ENCODE peak calls at places on chromosomes 3 and 15, in nine cellular contexts. U is OCI-LY7; R is GM12865; B is CD8-positive, alpha-beta T cell; I is mesendoderm; S is fibroblast of mammary gland; L is esophagus squamous epithelium; M is dorsolateral prefrontal cortex; D is GM23248. K is an unnamed sample.

GRCh38 chr3:129261850-129262249 is 12.4 kb downstream of the COPG1 start:
- DNase-seq in U (no peak), R (no peak), B (no peak), I (no peak), S (no peak), L (no peak), M (no peak), D (no peak), K (no peak)

GRCh38 chr3:69451594-69451993 is 65.7 kb upstream of the FRMD4B start:
- DNase-seq in U (no peak), R (no peak), B (no peak), I (no peak), S (no peak), L (no peak), M (no peak), D (peak), K (no peak)

GRCh38 chr3:70227437-70227836 is 85.0 kb downstream of the MDFIC2 start:
- DNase-seq in U (no peak), R (no peak), B (no peak), I (no peak), S (no peak), L (no peak), M (no peak), D (no peak), K (no peak)

GRCh38 chr3:97686258-97686657 is 78.3 kb upstream of the ARL6 start:
- DNase-seq in U (no peak), R (no peak), B (no peak), I (no peak), S (no peak), L (no peak), M (no peak), D (no peak), K (no peak)

GRCh38 chr3:149339931-149340309 is 6.5 kb upstream of the TM4SF18 start:
- DNase-seq in U (no peak), R (no peak), B (no peak), I (peak), S (peak), L (peak), M (no peak), D (peak), K (no peak)

GRCh38 chr3:44454258-44454657 is 23.2 kb downstream of the ZNF445 start:
- DNase-seq in U (no peak), R (no peak), B (no peak), I (no peak), S (no peak), L (no peak), M (no peak), D (no peak), K (no peak)

GRCh38 chr3:35483131-35483530 is 156.2 kb upstream of the ARPP21 start:
- DNase-seq in U (no peak), R (no peak), B (no peak), I (no peak), S (no peak), L (no peak), M (no peak), D (no peak), K (no peak)

GRCh38 chr3:36373661-36374060 is 6.6 kb upstream of the STAC start:
- DNase-seq in U (no peak), R (no peak), B (no peak), I (no peak), S (no peak), L (no peak), M (no peak), D (no peak), K (no peak)

GRCh38 chr15:81256916-81257315 is 60.2 kb downstream of the IL16 start:
- DNase-seq in U (no peak), R (no peak), B (no peak), I (peak), S (peak), L (no peak), M (no peak), D (peak), K (peak)

GRCh38 chr3:194367992-194368841 is 1.3 kb downstream of the LRRC15 start:
- DNase-seq in U (peak), R (no peak), B (no peak), I (no peak), S (peak), L (no peak), M (no peak), D (peak), K (no peak)

GRCh38 chr3:90069748-90070147 is 962.3 kb downstream of the EPHA3 start:
- DNase-seq in U (no peak), R (no peak), B (no peak), I (peak), S (no peak), L (no peak), M (no peak), D (no peak), K (no peak)

GRCh38 chr15:43518073-43518761 is 809 bp downstream of the MAP1A start:
- DNase-seq in U (peak), R (no peak), B (no peak), I (peak), S (no peak), L (no peak), M (peak), D (peak), K (peak)

GRCh38 chr3:142046320-142047020 is 102.9 kb downstream of the TFDP2 start:
- DNase-seq in U (no peak), R (no peak), B (no peak), I (peak), S (no peak), L (no peak), M (no peak), D (no peak), K (peak)

GRCh38 chr3:12656193-12656592 is 7.7 kb downstream of the RAF1 start:
- DNase-seq in U (no peak), R (no peak), B (no peak), I (no peak), S (no peak), L (no peak), M (no peak), D (no peak), K (no peak)

GRCh38 chr3:12656850-12657249 is 7.1 kb downstream of the RAF1 start:
- DNase-seq in U (no peak), R (no peak), B (no peak), I (no peak), S (no peak), L (no peak), M (no peak), D (no peak), K (no peak)

GRCh38 chr3:12660196-12660595 is 3.7 kb downstream of the RAF1 start:
- DNase-seq in U (no peak), R (no peak), B (no peak), I (no peak), S (no peak), L (no peak), M (no peak), D (no peak), K (no peak)

GRCh38 chr3:12659316-12660015 is 4.5 kb downstream of the RAF1 start:
- DNase-seq in U (no peak), R (no peak), B (no peak), I (no peak), S (no peak), L (no peak), M (no peak), D (peak), K (no peak)

DNA sequence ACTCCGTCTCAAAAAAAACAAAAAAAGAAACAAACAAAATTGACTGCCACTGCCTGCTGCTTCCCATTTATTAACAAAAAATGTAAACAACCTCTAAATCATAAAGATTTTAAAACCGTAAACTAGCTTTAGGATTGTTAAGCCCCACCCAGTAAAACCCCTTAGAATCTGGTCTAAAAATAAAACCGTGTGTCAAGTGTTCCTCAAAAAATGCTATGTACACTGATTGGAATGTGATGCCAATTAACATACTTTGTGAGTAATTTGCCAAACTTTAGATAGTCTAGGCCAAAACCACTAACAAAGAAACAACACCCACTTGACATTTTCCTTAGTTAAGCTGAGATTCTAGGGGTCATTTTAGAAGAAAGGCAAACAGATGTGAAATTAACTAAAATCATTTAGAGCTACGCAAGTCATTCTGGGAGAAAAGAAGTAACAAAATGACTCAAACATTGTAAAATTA is 5.3 kb downstream of the RAF1 start:
- DNase-seq in U (no peak), R (no peak), B (no peak), I (no peak), S (peak), L (no peak), M (no peak), D (peak), K (no peak)
- H3K4me3 ChIP-seq in U (no peak), R (no peak), B (no peak), I (no peak), S (no peak), L (no peak), M (no peak), D (peak), K (no peak)

DNA sequence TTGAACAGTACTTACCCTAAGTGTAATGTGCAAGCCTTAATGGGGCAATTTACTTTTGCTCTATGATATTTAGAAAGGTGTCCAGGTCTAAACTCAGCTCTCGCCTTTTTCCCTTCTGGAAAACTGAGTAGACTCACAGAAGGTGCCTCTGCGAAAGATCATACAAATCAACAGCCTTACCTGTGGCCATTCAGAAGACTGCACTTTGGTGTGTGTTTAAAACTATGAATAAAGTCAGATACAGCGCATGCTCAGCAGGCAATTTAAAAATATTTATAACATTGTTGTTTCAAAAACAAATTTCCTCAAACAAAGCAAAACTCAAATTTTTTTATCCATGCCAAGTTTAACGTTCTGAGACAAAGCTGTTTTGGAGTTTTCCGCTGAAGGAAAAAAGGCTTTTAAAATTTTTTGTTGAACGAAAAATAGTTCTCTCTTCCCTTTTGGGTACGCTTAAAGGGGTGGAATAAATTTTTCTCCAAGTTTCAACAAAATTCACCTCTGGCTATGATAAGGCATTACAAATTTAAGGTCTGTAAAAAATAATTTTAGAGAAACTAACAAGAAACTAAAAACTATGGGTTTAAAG is 156.3 kb downstream of the TIGIT start:
- DNase-seq in U (peak), R (peak), B (no peak), I (no peak), S (no peak), L (no peak), M (no peak), D (no peak), K (no peak)
- H3K4me3 ChIP-seq in U (peak), R (peak), B (no peak), I (no peak), S (no peak), L (no peak), M (peak), D (peak), K (no peak)

GRCh38 chr3:19945405-19946290 is 1.2 kb upstream of the RAB5A start:
- DNase-seq in U (no peak), R (peak), B (no peak), I (no peak), S (peak), L (no peak), M (no peak), D (peak), K (no peak)
- H3K4me3 ChIP-seq in U (peak), R (peak), B (peak), I (no peak), S (peak), L (peak), M (peak), D (peak), K (peak)

GRCh38 chr3:32283304-32283703 is 44.8 kb downstream of the CMTM8 start:
- DNase-seq in U (no peak), R (peak), B (no peak), I (no peak), S (no peak), L (no peak), M (no peak), D (no peak), K (no peak)

GRCh38 chr3:32284443-32284842 is 46.0 kb downstream of the CMTM8 start:
- DNase-seq in U (no peak), R (no peak), B (no peak), I (no peak), S (no peak), L (no peak), M (no peak), D (no peak), K (no peak)

GRCh38 chr3:32281570-32282106 is 43.2 kb downstream of the CMTM8 start:
- DNase-seq in U (no peak), R (no peak), B (no peak), I (no peak), S (no peak), L (no peak), M (no peak), D (no peak), K (no peak)

GRCh38 chr3:32280262-32280910 is 41.9 kb downstream of the CMTM8 start:
- DNase-seq in U (no peak), R (no peak), B (no peak), I (peak), S (no peak), L (no peak), M (no peak), D (no peak), K (no peak)

GRCh38 chr3:32282578-32282977 is 44.1 kb downstream of the CMTM8 start:
- DNase-seq in U (no peak), R (no peak), B (no peak), I (no peak), S (no peak), L (no peak), M (no peak), D (no peak), K (no peak)
- H3K4me3 ChIP-seq in U (no peak), R (no peak), B (no peak), I (no peak), S (no peak), L (no peak), M (no peak), D (no peak), K (no peak)